ENCODE peak calls at places on chromosomes 12 and 14, in eight cellular contexts. N, F, O, U, H, W, V and X are unnamed samples.

GRCh38 chr12:112979281-112979680 is 962 bp downstream of the OAS2 start:
- DNase-seq in N (no peak), F (peak; percentile 37), O (no peak), U (peak; percentile 84), H (no peak), W (no peak), V (no peak), X (no peak)

GRCh38 chr12:52256165-52256935 is 18.1 kb upstream of the KRT86 start:
- DNase-seq in N (no peak), F (no peak), O (no peak), U (peak; percentile 29), H (peak; percentile 46), W (no peak), V (peak; percentile 46), X (no peak)

GRCh38 chr14:68719634-68720384 is 73.1 kb downstream of the ZFP36L1 start:
- DNase-seq in N (no peak), F (no peak), O (no peak), U (no peak), H (no peak), W (no peak), V (no peak), X (no peak)

GRCh38 chr12:128914908-128915563 is 61.8 kb downstream of the GLT1D1 start:
- DNase-seq in N (no peak), F (no peak), O (no peak), U (no peak), H (no peak), W (no peak), V (no peak), X (no peak)

GRCh38 chr14:100586153-100586519 is 1.1 kb downstream of the BEGAIN start:
- DNase-seq in N (no peak), F (no peak), O (no peak), U (peak; percentile 69), H (no peak), W (no peak), V (no peak), X (no peak)

GRCh38 chr14:53412819-53413664 is 259.9 kb upstream of the DDHD1 start:
- DNase-seq in N (peak; percentile 49), F (no peak), O (peak; percentile 30), U (no peak), H (no peak), W (no peak), V (no peak), X (peak; percentile 2)

GRCh38 chr14:59919582-59920377 is at the start of gene LRRC9:
- DNase-seq in N (peak; percentile 97), F (no peak), O (peak; percentile 93), U (peak; percentile 76), H (no peak), W (no peak), V (no peak), X (no peak)

GRCh38 chr14:78448483-78449094 is 278.4 kb downstream of the NRXN3 start:
- DNase-seq in N (peak; percentile 81), F (peak; percentile 53), O (peak; percentile 15), U (no peak), H (no peak), W (peak; percentile 15), V (no peak), X (peak; percentile 22)

GRCh38 chr14:101556566-101557320 is 4.6 kb upstream of the DIO3 start:
- DNase-seq in N (no peak), F (no peak), O (no peak), U (peak; percentile 50), H (no peak), W (no peak), V (no peak), X (no peak)

GRCh38 chr12:65123435-65124063 is 2.4 kb upstream of the WIF1 start:
- DNase-seq in N (peak; percentile 67), F (no peak), O (peak; percentile 15), U (no peak), H (no peak), W (no peak), V (no peak), X (no peak)

GRCh38 chr12:25372969-25373368 is 122.2 kb upstream of the KRAS start:
- DNase-seq in N (no peak), F (no peak), O (no peak), U (no peak), H (no peak), W (no peak), V (no peak), X (no peak)

GRCh38 chr14:81831128-81831815 is 297.6 kb upstream of the SEL1L start:
- DNase-seq in N (peak; percentile 6), F (no peak), O (no peak), U (no peak), H (peak; percentile 78), W (no peak), V (no peak), X (no peak)

GRCh38 chr12:7832059-7832696 is 40.5 kb downstream of the SLC2A14 start:
- DNase-seq in N (peak; percentile 86), F (no peak), O (peak; percentile 62), U (no peak), H (no peak), W (peak; percentile 32), V (no peak), X (peak; percentile 4)
- TF ChIP-seq CTCF in N (peak; percentile 82), F (peak; percentile 24), O (peak; percentile 62), U (no peak), H (no peak), W (peak; percentile 60), V (no peak), X (peak; percentile 70)

GRCh38 chr12:109308534-109309440 is at the start of gene FOXN4:
- DNase-seq in N (peak; percentile 71), F (no peak), O (no peak), U (no peak), H (no peak), W (no peak), V (no peak), X (no peak)

GRCh38 chr12:109309441-109310246 is 560 bp upstream of the FOXN4 start:
- DNase-seq in N (peak; percentile 65), F (no peak), O (no peak), U (no peak), H (no peak), W (no peak), V (no peak), X (no peak)

GRCh38 chr12:109305547-109305946 is 3.5 kb downstream of the FOXN4 start:
- DNase-seq in N (no peak), F (no peak), O (no peak), U (no peak), H (no peak), W (no peak), V (no peak), X (no peak)

GRCh38 chr12:109307051-109307450 is 2.0 kb downstream of the FOXN4 start:
- DNase-seq in N (no peak), F (no peak), O (peak; percentile 76), U (no peak), H (no peak), W (no peak), V (no peak), X (no peak)

GRCh38 chr12:109310247-109311125 is 1.4 kb upstream of the FOXN4 start:
- DNase-seq in N (peak; percentile 52), F (no peak), O (no peak), U (no peak), H (no peak), W (no peak), V (no peak), X (no peak)
- TF ChIP-seq POLR2AphosphoS5 in N (no peak), F (no peak), O (no peak), U (no peak), H (no peak), W (no peak), V (no peak), X (no peak)

DNA sequence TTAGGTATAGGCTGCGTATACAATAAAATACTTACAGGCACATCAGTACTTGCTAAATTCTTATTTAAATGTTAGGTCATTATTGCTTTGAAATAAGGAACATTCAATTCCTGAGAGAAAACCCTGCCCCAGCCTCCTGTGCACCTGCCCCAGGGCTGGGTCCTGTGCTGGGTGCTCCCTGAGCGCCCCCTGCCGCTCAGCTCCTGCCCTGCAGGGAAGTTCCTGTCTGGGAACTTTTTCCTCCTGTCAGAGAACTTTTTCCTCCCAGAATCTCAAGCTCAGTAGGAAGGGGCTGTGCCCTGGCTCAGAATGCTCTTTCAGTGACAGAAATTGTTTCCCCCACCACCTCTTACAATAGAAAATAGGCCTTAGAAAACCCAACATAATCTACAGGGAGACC is 751.1 kb downstream of the TMEM121 start:
- DNase-seq in N (no peak), F (peak; percentile 61), O (peak; percentile 4), U (no peak), H (no peak), W (no peak), V (no peak), X (peak; percentile 27)
- TF ChIP-seq CTCF in N (no peak), F (peak; percentile 29), O (peak; percentile 60), U (peak; percentile 15), H (no peak), W (peak; percentile 41), V (no peak), X (peak; percentile 81)

GRCh38 chr14:26597136-26598080 is at the start of gene NOVA1:
- DNase-seq in N (peak; percentile 69), F (no peak), O (no peak), U (peak; percentile 67), H (peak; percentile 72), W (no peak), V (peak; percentile 55), X (no peak)
- TF ChIP-seq POLR2AphosphoS5 in N (no peak), F (no peak), O (no peak), U (no peak), H (no peak), W (no peak), V (no peak), X (no peak)

DNA sequence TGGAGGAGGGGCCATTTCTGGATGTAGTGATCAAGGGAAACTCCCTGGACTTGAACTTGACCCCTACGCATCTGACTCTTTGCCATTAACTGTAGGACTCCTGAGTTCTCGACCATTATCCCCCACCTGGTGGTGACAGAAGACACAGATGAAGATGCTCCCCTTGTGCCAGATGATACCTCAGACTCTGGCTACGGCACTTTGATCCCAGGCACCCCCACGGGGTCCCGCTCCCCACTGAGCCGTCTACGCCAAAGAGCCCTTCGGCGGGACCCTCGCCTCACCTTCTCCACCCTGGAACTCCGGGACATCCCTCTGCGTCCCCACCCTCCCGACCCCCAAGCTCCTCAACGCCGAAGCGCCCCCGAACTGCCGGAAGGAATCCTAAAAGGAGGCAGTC is 14.7 kb downstream of the TNFRSF1A start:
- DNase-seq in N (no peak), F (no peak), O (no peak), U (peak; percentile 76), H (no peak), W (no peak), V (no peak), X (no peak)
- TF ChIP-seq CTCF in N (no peak), F (no peak), O (no peak), U (no peak), H (no peak), W (no peak), V (no peak), X (no peak)